ENCODE peak calls at places on chromosomes 5 and 9, in four cellular contexts. O is stomach, R is vagina, U is uterus. K is an unnamed sample. For H3K36me3, the result is how much of the 10 kb centered on the place peaks cover.

GRCh38 chr9:38486837-38487236 is 62.6 kb upstream of the IGFBPL1 start:
- DNase-seq in O (no peak), R (no peak), U (no peak), K (no peak)

GRCh38 chr9:134643306-134643705 is 1.7 kb downstream of the COL5A1 start:
- DNase-seq in O (no peak), U (peak), R (no peak), K (no peak)

GRCh38 chr5:136025900-136026299 is 2.9 kb upstream of the TGFBI start:
- DNase-seq in O (no peak), U (peak), R (no peak), K (peak)

GRCh38 chr9:114154597-114155102 is 687 bp upstream of the COL27A1 start:
- DNase-seq in O (no peak), R (no peak), U (no peak), K (no peak)

GRCh38 chr9:75892168-75892901 is 1.9 kb downstream of the PCSK5 start:
- DNase-seq in O (no peak), R (no peak), U (peak), K (peak)

GRCh38 chr9:136961279-136962065 is 9.4 kb downstream of the LCN12 start:
- DNase-seq in R (no peak), U (no peak), O (peak), K (peak)

GRCh38 chr9:92934321-92934720 is 13.0 kb upstream of the FGD3 start:
- DNase-seq in O (no peak), U (no peak), R (no peak), K (no peak)

GRCh38 chr9:79189511-79189924 is 382.2 kb upstream of the TLE4 start:
- DNase-seq in U (no peak), O (no peak), R (no peak), K (no peak)

GRCh38 chr5:64693636-64694035 is 3.3 kb downstream of the SHISAL2B start:
- DNase-seq in R (no peak), O (no peak), U (no peak), K (no peak)

GRCh38 chr5:167814828-167815227 is 476.6 kb upstream of the WWC1 start:
- DNase-seq in R (no peak), U (no peak), O (no peak), K (no peak)

GRCh38 chr5:39076757-39077475 is 2.7 kb upstream of the RICTOR start:
- DNase-seq in R (no peak), U (no peak), O (no peak), K (no peak)

GRCh38 chr5:137336161-137336560 is 163.0 kb downstream of the SPOCK1 start:
- DNase-seq in O (no peak), R (no peak), U (no peak), K (no peak)

GRCh38 chr5:126531543-126532120 is 63.4 kb downstream of the ALDH7A1 start:
- DNase-seq in O (no peak), U (no peak), R (peak), K (peak)

GRCh38 chr9:116101516-116101915 is 52.1 kb upstream of the PAPPA start:
- DNase-seq in O (no peak), U (no peak), R (no peak), K (no peak)

GRCh38 chr5:151221574-151221973 is 2.3 kb downstream of the CCDC69 start:
- DNase-seq in U (no peak), R (no peak), O (no peak), K (no peak)

GRCh38 chr9:135810806-135811575 is 96.4 kb downstream of the CAMSAP1 start:
- DNase-seq in R (no peak), O (no peak), U (no peak), K (no peak)

GRCh38 chr9:135814421-135814820 is 92.9 kb downstream of the CAMSAP1 start:
- DNase-seq in U (no peak), R (no peak), O (no peak), K (no peak)

GRCh38 chr9:135813671-135814290 is 93.6 kb downstream of the CAMSAP1 start:
- DNase-seq in U (no peak), R (no peak), O (no peak), K (no peak)

GRCh38 chr9:135811796-135812195 is 95.5 kb downstream of the CAMSAP1 start:
- DNase-seq in U (no peak), O (no peak), R (no peak), K (no peak)

DNA sequence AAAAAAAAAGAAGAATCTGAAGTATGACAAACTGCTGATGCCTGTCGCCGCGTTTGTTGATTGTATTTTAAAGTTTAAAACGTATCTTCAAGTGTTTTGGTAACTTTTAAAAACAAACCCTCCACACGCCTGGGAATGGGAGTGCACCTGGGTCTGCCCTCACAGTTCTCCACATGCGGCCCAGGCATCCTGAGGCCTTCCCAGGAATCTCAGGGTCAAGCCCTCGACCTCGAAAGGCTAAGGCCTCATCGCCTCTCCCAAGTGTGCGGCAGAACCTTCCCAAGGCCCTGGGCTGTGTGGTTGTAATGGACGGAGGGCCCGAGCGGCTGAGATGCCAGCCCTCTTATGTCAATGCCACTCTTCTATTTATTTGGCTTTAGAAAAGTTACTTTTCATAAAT is 94.4 kb downstream of the CAMSAP1 start:
- DNase-seq in O (no peak), U (no peak), R (no peak), K (no peak)
- H3K36me3 ChIP-seq in O (half or more), U (under half), R (under half), K (half or more)

GRCh38 chr9:37395229-37395628 is 27.3 kb upstream of the GRHPR start:
- DNase-seq in U (no peak), R (no peak), O (no peak), K (no peak)
- TF ChIP-seq POLR2A in U (no peak), R (no peak), O (no peak), K (no peak)

GRCh38 chr9:95666096-95666784 is 149.5 kb upstream of the PTCH1 start:
- DNase-seq in R (no peak), O (no peak), U (no peak), K (no peak)
- TF ChIP-seq CTCF in R (no peak), O (no peak), U (no peak), K (no peak)

GRCh38 chr5:80644900-80645299 is 9.6 kb upstream of the MSH3 start:
- DNase-seq in R (no peak), O (no peak), U (no peak), K (no peak)

GRCh38 chr5:80641353-80641752 is 13.1 kb upstream of the MSH3 start:
- DNase-seq in U (no peak), R (no peak), O (no peak), K (no peak)

GRCh38 chr5:80646926-80647325 is 7.5 kb upstream of the MSH3 start:
- DNase-seq in O (no peak), U (no peak), R (no peak), K (no peak)
- H3K36me3 ChIP-seq in O (under half), U (under half), R (under half), K (under half)

DNA sequence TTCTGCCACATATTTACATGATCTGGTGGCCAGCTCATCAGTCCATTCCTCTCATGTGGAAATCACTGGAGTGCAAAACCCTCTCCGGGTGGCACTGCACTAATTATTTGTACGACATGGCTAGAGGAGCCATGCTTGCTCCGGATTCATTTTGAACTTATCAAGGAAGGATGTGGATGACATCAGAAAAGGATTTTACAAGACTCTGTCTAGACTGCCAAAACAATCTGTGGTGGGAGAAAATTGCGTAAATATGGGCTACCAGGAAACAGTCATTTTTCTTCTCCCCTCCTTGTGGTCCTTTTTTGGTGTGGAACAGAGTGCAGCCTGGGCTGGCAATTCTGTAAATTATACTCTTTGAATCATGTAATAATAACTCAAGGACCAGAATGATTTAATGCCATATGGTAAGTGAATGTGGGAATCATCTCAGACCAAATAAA is 123.4 kb upstream of the IFNE start:
- DNase-seq in R (no peak), O (no peak), U (no peak), K (no peak)
- TF ChIP-seq POLR2A in R (no peak), O (no peak), U (no peak), K (no peak)

GRCh38 chr9:90552317-90552716 is 90.3 kb downstream of the DIRAS2 start:
- DNase-seq in U (no peak), R (no peak), O (no peak), K (no peak)

GRCh38 chr9:90559075-90560073 is 83.2 kb downstream of the DIRAS2 start:
- DNase-seq in R (no peak), U (no peak), O (no peak), K (no peak)

GRCh38 chr9:90556897-90557296 is 85.7 kb downstream of the DIRAS2 start:
- DNase-seq in O (no peak), U (no peak), R (no peak), K (no peak)

GRCh38 chr9:90555351-90556057 is 87.1 kb downstream of the DIRAS2 start:
- DNase-seq in U (no peak), O (no peak), R (no peak), K (no peak)
- TF ChIP-seq CTCF in U (no peak), O (no peak), R (no peak), K (no peak)

GRCh38 chr9:127535834-127536233 is 76.2 kb upstream of the STXBP1 start:
- DNase-seq in R (no peak), U (peak), O (no peak), K (no peak)

GRCh38 chr9:127534250-127534649 is 77.8 kb upstream of the STXBP1 start:
- DNase-seq in R (no peak), O (no peak), U (no peak), K (no peak)

GRCh38 chr9:127535396-127535795 is 76.7 kb upstream of the STXBP1 start:
- DNase-seq in O (no peak), U (no peak), R (no peak), K (no peak)

GRCh38 chr9:127536499-127536898 is 75.6 kb upstream of the STXBP1 start:
- DNase-seq in O (no peak), R (no peak), U (no peak), K (no peak)

GRCh38 chr9:127534931-127535330 is 77.1 kb upstream of the STXBP1 start:
- DNase-seq in U (no peak), O (no peak), R (no peak), K (no peak)
- H3K36me3 ChIP-seq in U (under half), O (under half), R (under half), K (under half)